ENCODE peak calls at places on chromosome 9, in eight cellular contexts. L, X, F, S, D, H, I and O are unnamed samples.

GRCh38 chr9:137457406-137458193 is 1.5 kb downstream of the NSMF start:
- DNase-seq in L (no peak), X (no peak), F (no peak), S (no peak), D (no peak), H (no peak), I (no peak), O (no peak)

GRCh38 chr9:128764361-128764760 is 7.4 kb downstream of the ZER1 start:
- DNase-seq in L (no peak), X (no peak), F (no peak), S (no peak), D (no peak), H (no peak), I (peak), O (no peak)

GRCh38 chr9:70020217-70020616 is 23.4 kb upstream of the MAMDC2 start:
- DNase-seq in L (no peak), X (no peak), F (peak), S (no peak), D (no peak), H (no peak), I (no peak), O (no peak)

GRCh38 chr9:114911167-114911821 is 19.1 kb downstream of the TNFSF8 start:
- DNase-seq in L (peak), X (peak), F (peak), S (no peak), D (peak), H (peak), I (no peak), O (peak)

GRCh38 chr9:23606107-23606506 is 219.9 kb downstream of the ELAVL2 start:
- DNase-seq in L (no peak), X (no peak), F (peak), S (no peak), D (no peak), H (no peak), I (no peak), O (no peak)

GRCh38 chr9:136773386-136774044 is 9.2 kb upstream of the LCN15 start:
- DNase-seq in L (no peak), X (no peak), F (peak), S (no peak), D (peak), H (peak), I (peak), O (peak)

GRCh38 chr9:117437283-117437682 is 22.4 kb upstream of the ASTN2 start:
- DNase-seq in L (no peak), X (no peak), F (peak), S (no peak), D (no peak), H (no peak), I (no peak), O (no peak)

GRCh38 chr9:120931278-120932085 is 4.9 kb upstream of the TRAF1 start:
- DNase-seq in L (no peak), X (peak), F (peak), S (no peak), D (no peak), H (peak), I (peak), O (peak)

GRCh38 chr9:96484521-96484931 is 34.6 kb downstream of the HABP4 start:
- DNase-seq in L (no peak), X (no peak), F (no peak), S (no peak), D (no peak), H (no peak), I (peak), O (no peak)

GRCh38 chr9:92726971-92727715 is 37.5 kb downstream of the BICD2 start:
- DNase-seq in L (peak), X (no peak), F (peak), S (no peak), D (peak), H (peak), I (no peak), O (no peak)

GRCh38 chr9:82989949-82990348 is 73.0 kb downstream of the RASEF start:
- DNase-seq in L (no peak), X (no peak), F (peak), S (no peak), D (no peak), H (no peak), I (no peak), O (no peak)

GRCh38 chr9:78236511-78236950 is 656 bp downstream of the CEP78 start:
- DNase-seq in L (no peak), X (no peak), F (no peak), S (no peak), D (peak), H (peak), I (peak), O (peak)

GRCh38 chr9:129620669-129621295 is at the start of gene C9orf50:
- DNase-seq in L (no peak), X (no peak), F (no peak), S (no peak), D (no peak), H (no peak), I (no peak), O (no peak)

GRCh38 chr9:134165357-134166315 is 1.3 kb upstream of the RNU6ATAC start:
- DNase-seq in L (no peak), X (no peak), F (peak), S (peak), D (peak), H (peak), I (peak), O (no peak)

GRCh38 chr9:12091865-12092527 is 601.2 kb upstream of the TYRP1 start:
- DNase-seq in L (peak), X (no peak), F (no peak), S (no peak), D (peak), H (no peak), I (no peak), O (no peak)

GRCh38 chr9:87179556-87180340 is 232.4 kb upstream of the GAS1 start:
- DNase-seq in L (no peak), X (peak), F (no peak), S (no peak), D (no peak), H (peak), I (peak), O (no peak)

GRCh38 chr9:89080193-89080592 is 88.9 kb downstream of the S1PR3 start:
- DNase-seq in L (no peak), X (no peak), F (no peak), S (no peak), D (no peak), H (no peak), I (no peak), O (peak)

GRCh38 chr9:70340572-70340971 is 73.9 kb downstream of the KLF9 start:
- DNase-seq in L (no peak), X (peak), F (no peak), S (no peak), D (peak), H (peak), I (no peak), O (peak)

GRCh38 chr9:8860925-8861324 is 1061.3 kb upstream of the DMAC1 start:
- DNase-seq in L (no peak), X (no peak), F (peak), S (no peak), D (no peak), H (peak), I (no peak), O (no peak)

GRCh38 chr9:133351908-133352634 is 4.1 kb downstream of the RPL7A start:
- DNase-seq in L (no peak), X (peak), F (peak), S (no peak), D (peak), H (peak), I (peak), O (peak)

GRCh38 chr9:127692071-127692470 is 14.7 kb upstream of the CFAP157 start:
- DNase-seq in L (no peak), X (no peak), F (no peak), S (no peak), D (no peak), H (no peak), I (no peak), O (no peak)

GRCh38 chr9:112925058-112925641 is 34.5 kb upstream of the SLC46A2 start:
- DNase-seq in L (peak), X (peak), F (peak), S (no peak), D (peak), H (peak), I (peak), O (peak)

GRCh38 chr9:19229725-19230355 is 653 bp upstream of the DENND4C start:
- DNase-seq in L (peak), X (peak), F (peak), S (peak), D (peak), H (peak), I (peak), O (no peak)

GRCh38 chr9:137605146-137606004 is at the start of gene ARRDC1:
- DNase-seq in L (peak), X (peak), F (peak), S (peak), D (peak), H (peak), I (peak), O (peak)

GRCh38 chr9:109094268-109094667 is 25.5 kb downstream of the TMEM245 start:
- DNase-seq in L (no peak), X (no peak), F (no peak), S (no peak), D (no peak), H (no peak), I (no peak), O (no peak)

GRCh38 chr9:90900130-90900529 is 98.5 kb downstream of the SYK start:
- DNase-seq in L (peak), X (no peak), F (peak), S (no peak), D (peak), H (peak), I (no peak), O (peak)